ENCODE peak calls at places on chromosomes 6 and 20, in ten cellular contexts. S is GM10248, Q is WERI-Rb-1, V is cardiac muscle cell, X is fibroblast of lung, F is AG04450, R is fibroblast of mammary gland, K is H1, J is AG09319, P is Calu3. Z is an unnamed sample.

GRCh38 chr6:43770417-43771209 is 602 bp downstream of the VEGFA start:
- DNase-seq in S (peak; percentile 65), Q (peak; percentile 64), V (peak; percentile 70), X (peak; percentile 61), F (no peak), R (peak; percentile 60), K (peak; percentile 84), J (peak; percentile 39), P (peak; percentile 81), Z (peak; percentile 63)

GRCh38 chr6:165692106-165692653 is 29.1 kb upstream of the PDE10A start:
- DNase-seq in S (no peak), Q (no peak), V (peak; percentile 58), X (no peak), F (no peak), R (no peak), K (no peak), J (no peak), P (no peak), Z (no peak)

GRCh38 chr6:123808556-123808955 is 4.9 kb downstream of the NKAIN2 start:
- DNase-seq in S (no peak), Q (no peak), V (no peak), X (peak; percentile 8), F (no peak), R (no peak), K (no peak), J (no peak), P (no peak), Z (no peak)

GRCh38 chr6:42441059-42441471 is 10.7 kb downstream of the TRERF1 start:
- DNase-seq in S (no peak), Q (peak; percentile 2), V (peak; percentile 79), X (peak; percentile 48), F (peak; percentile 57), R (peak; percentile 34), K (peak; percentile 37), J (no peak), P (no peak), Z (no peak)

GRCh38 chr6:169188051-169188863 is 65.4 kb downstream of the THBS2 start:
- DNase-seq in S (no peak), Q (no peak), V (peak; percentile 84), X (peak; percentile 99), F (peak; percentile 94), R (peak; percentile 99), K (no peak), J (no peak), P (no peak), Z (peak; percentile 51)

GRCh38 chr6:121635355-121635754 is 199.9 kb downstream of the GJA1 start:
- DNase-seq in S (no peak), Q (no peak), V (no peak), X (no peak), F (no peak), R (no peak), K (no peak), J (no peak), P (no peak), Z (no peak)

GRCh38 chr20:41783423-41784220 is 165.4 kb upstream of the CHD6 start:
- DNase-seq in S (no peak), Q (no peak), V (no peak), X (no peak), F (no peak), R (no peak), K (no peak), J (no peak), P (no peak), Z (no peak)

GRCh38 chr6:73156793-73157767 is 68.2 kb downstream of the KHDC1L start:
- DNase-seq in S (no peak), Q (no peak), V (no peak), X (no peak), F (no peak), R (no peak), K (no peak), J (no peak), P (no peak), Z (no peak)

GRCh38 chr6:135434095-135434494 is 63.4 kb downstream of the AHI1 start:
- DNase-seq in S (peak; percentile 13), Q (no peak), V (no peak), X (no peak), F (no peak), R (no peak), K (no peak), J (no peak), P (no peak), Z (no peak)

GRCh38 chr6:24069546-24069945 is 56.5 kb upstream of the NRSN1 start:
- DNase-seq in S (no peak), Q (no peak), V (no peak), X (no peak), F (no peak), R (no peak), K (no peak), J (no peak), P (no peak), Z (no peak)

GRCh38 chr6:24064832-24065231 is 61.2 kb upstream of the NRSN1 start:
- DNase-seq in S (no peak), Q (no peak), V (no peak), X (no peak), F (no peak), R (peak; percentile 43), K (no peak), J (no peak), P (no peak), Z (no peak)

GRCh38 chr6:24060982-24061754 is 64.8 kb upstream of the NRSN1 start:
- DNase-seq in S (peak; percentile 36), Q (no peak), V (no peak), X (no peak), F (no peak), R (no peak), K (no peak), J (no peak), P (no peak), Z (no peak)

DNA sequence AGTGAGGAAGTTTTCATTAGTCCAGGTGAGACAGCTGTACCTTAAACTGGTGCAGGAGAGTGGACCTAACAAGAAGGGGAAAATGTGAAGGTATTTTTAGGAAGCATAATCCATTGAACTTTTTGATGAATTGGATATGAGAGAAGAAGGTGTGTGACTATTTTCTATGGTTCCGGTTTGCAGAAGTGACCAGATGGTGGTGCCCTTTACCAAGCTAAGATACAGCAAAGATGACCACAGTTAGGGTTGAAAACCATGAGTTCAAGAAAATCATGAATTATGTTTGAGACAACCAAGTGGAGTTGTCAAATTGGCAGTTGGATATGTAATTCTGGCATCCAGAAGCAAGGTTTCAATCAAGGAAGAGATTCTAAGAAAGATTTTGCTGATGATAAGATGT is 61.9 kb upstream of the NRSN1 start:
- DNase-seq in S (no peak), Q (peak; percentile 56), V (no peak), X (peak; percentile 10), F (no peak), R (peak; percentile 50), K (no peak), J (no peak), P (peak; percentile 62), Z (no peak)
- TF ChIP-seq CTCF in S (peak; percentile 41), Q (peak; percentile 80), V (no peak), X (no peak), F (no peak), R (peak; percentile 49), K (no peak), J (peak; percentile 37), P (peak; percentile 53), Z (peak; percentile 17)

GRCh38 chr6:29079203-29079602 is 7.9 kb downstream of the OR2B3 start:
- DNase-seq in S (no peak), Q (no peak), V (no peak), X (no peak), F (no peak), R (no peak), K (no peak), J (no peak), P (no peak), Z (no peak)

GRCh38 chr6:29082457-29082856 is 4.7 kb downstream of the OR2B3 start:
- DNase-seq in S (no peak), Q (no peak), V (no peak), X (no peak), F (no peak), R (no peak), K (no peak), J (no peak), P (no peak), Z (no peak)

GRCh38 chr6:29087213-29087612 is at the start of gene OR2B3:
- DNase-seq in S (no peak), Q (no peak), V (no peak), X (no peak), F (no peak), R (no peak), K (no peak), J (no peak), P (no peak), Z (no peak)

GRCh38 chr6:29081312-29081711 is 5.8 kb downstream of the OR2B3 start:
- DNase-seq in S (no peak), Q (no peak), V (no peak), X (no peak), F (no peak), R (no peak), K (no peak), J (no peak), P (no peak), Z (no peak)
- TF ChIP-seq CTCF in S (no peak), Q (no peak), V (no peak), X (no peak), F (no peak), R (no peak), K (no peak), J (no peak), P (no peak), Z (no peak)

GRCh38 chr6:167846997-167847606 is 20.4 kb downstream of the AFDN start:
- DNase-seq in S (no peak), Q (no peak), V (no peak), X (peak; percentile 82), F (no peak), R (peak; percentile 56), K (no peak), J (no peak), P (no peak), Z (no peak)
- TF ChIP-seq CTCF in S (no peak), Q (no peak), V (no peak), X (no peak), F (no peak), R (no peak), K (no peak), J (no peak), P (no peak), Z (no peak)

GRCh38 chr6:6251555-6252280 is 68.7 kb downstream of the F13A1 start:
- DNase-seq in S (no peak), Q (no peak), V (no peak), X (no peak), F (no peak), R (no peak), K (no peak), J (no peak), P (no peak), Z (no peak)

GRCh38 chr6:6248651-6249050 is 71.8 kb downstream of the F13A1 start:
- DNase-seq in S (no peak), Q (no peak), V (no peak), X (no peak), F (no peak), R (no peak), K (no peak), J (no peak), P (no peak), Z (no peak)

GRCh38 chr6:6244624-6245023 is 75.8 kb downstream of the F13A1 start:
- DNase-seq in S (no peak), Q (no peak), V (no peak), X (no peak), F (no peak), R (no peak), K (no peak), J (no peak), P (no peak), Z (no peak)

GRCh38 chr6:6243846-6244245 is 76.6 kb downstream of the F13A1 start:
- DNase-seq in S (no peak), Q (no peak), V (no peak), X (no peak), F (no peak), R (no peak), K (no peak), J (no peak), P (no peak), Z (no peak)

GRCh38 chr6:6246539-6246938 is 73.9 kb downstream of the F13A1 start:
- DNase-seq in S (peak; percentile 13), Q (peak; percentile 28), V (no peak), X (no peak), F (no peak), R (no peak), K (no peak), J (no peak), P (no peak), Z (no peak)
- TF ChIP-seq CTCF in S (no peak), Q (no peak), V (no peak), X (no peak), F (no peak), R (no peak), K (no peak), J (no peak), P (no peak), Z (no peak)

Z was measured in activated CD8-positive, alpha-beta T cell treated with anti-CD3 and anti-CD28 coated beads for 36 hours.